ENCODE peak calls at places on chromosome 16, in six cellular contexts. N is stimulated activated CD4-positive, alpha-beta T cell treated with anti-CD3 and anti-CD28 coated beads, Interleukin-4, amount 100 ng/mL, for 1 hour; X is retinal pigment epithelial cell; S is heart right ventricle; O is activated naive CD4-positive, alpha-beta T cell; I is head of caudate nucleus. H is an unnamed sample.

GRCh38 chr16:2150418-2151187 is 2.2 kb downstream of the RAB26 start:
- DNase-seq in N (peak), X (no peak), S (no peak), O (no peak), I (no peak), H (peak)

GRCh38 chr16:3807425-3808123 is 72.9 kb downstream of the CREBBP start:
- DNase-seq in N (no peak), X (no peak), S (no peak), O (no peak), I (no peak), H (no peak)

GRCh38 chr16:66695474-66695934 is 1.0 kb downstream of the CMTM4 start:
- DNase-seq in N (no peak), X (no peak), S (no peak), O (no peak), I (peak), H (no peak)

GRCh38 chr16:73743665-73744496 is 552.7 kb upstream of the PSMD7 start:
- DNase-seq in N (no peak), X (no peak), S (no peak), O (no peak), I (no peak), H (no peak)

GRCh38 chr16:27470567-27471431 is 68.8 kb downstream of the IL21R start:
- DNase-seq in N (no peak), X (no peak), S (no peak), O (no peak), I (no peak), H (no peak)

GRCh38 chr16:29811896-29812665 is at the start of gene PRRT2:
- DNase-seq in N (peak), X (no peak), S (peak), O (no peak), I (peak), H (no peak)

GRCh38 chr16:70601576-70602575 is 44.5 kb upstream of the IL34 start:
- DNase-seq in N (no peak), X (no peak), S (no peak), O (no peak), I (no peak), H (no peak)

GRCh38 chr16:31382485-31383161 is 10.5 kb upstream of the ITGAD start:
- DNase-seq in N (peak), X (no peak), S (peak), O (no peak), I (peak), H (peak)

GRCh38 chr16:54443352-54443751 is 156.8 kb upstream of the IRX3 start:
- DNase-seq in N (no peak), X (no peak), S (no peak), O (no peak), I (no peak), H (no peak)

GRCh38 chr16:75916431-75916830 is 190.1 kb upstream of the CPHXL start:
- DNase-seq in N (no peak), X (no peak), S (no peak), O (no peak), I (no peak), H (no peak)

GRCh38 chr16:74035816-74036215 is 260.8 kb upstream of the PSMD7 start:
- DNase-seq in N (no peak), X (no peak), S (no peak), O (no peak), I (no peak), H (no peak)

GRCh38 chr16:53434436-53435065 is at the start of gene RBL2:
- DNase-seq in N (peak), X (peak), S (peak), O (peak), I (peak), H (no peak)

GRCh38 chr16:4660454-4661007 is 32.8 kb upstream of the NUDT16L1 start:
- DNase-seq in N (peak), X (peak), S (peak), O (no peak), I (peak), H (no peak)

GRCh38 chr16:80200079-80200478 is 340.7 kb upstream of the DYNLRB2 start:
- DNase-seq in N (no peak), X (no peak), S (no peak), O (no peak), I (no peak), H (peak)

GRCh38 chr16:2224183-2224486 is 744 bp downstream of the E4F1 start:
- DNase-seq in N (no peak), X (no peak), S (no peak), O (no peak), I (no peak), H (no peak)

GRCh38 chr16:50213939-50214519 is 52.3 kb upstream of the ADCY7 start:
- DNase-seq in N (no peak), X (no peak), S (no peak), O (no peak), I (no peak), H (no peak)

GRCh38 chr16:12802661-12803060 is 1.0 kb downstream of the CPPED1 start:
- DNase-seq in N (no peak), X (no peak), S (no peak), O (no peak), I (no peak), H (no peak)

GRCh38 chr16:87918866-87919680 is 17.3 kb downstream of the CA5A start:
- DNase-seq in N (no peak), X (no peak), S (peak), O (no peak), I (no peak), H (no peak)

GRCh38 chr16:67166883-67167168 is 2.3 kb downstream of the HSF4 start:
- DNase-seq in N (no peak), X (no peak), S (no peak), O (no peak), I (no peak), H (no peak)

GRCh38 chr16:375212-375611 is 4.9 kb upstream of the MRPL28 start:
- DNase-seq in N (no peak), X (no peak), S (no peak), O (no peak), I (no peak), H (no peak)

GRCh38 chr16:12271006-12271405 is 294.5 kb downstream of the SNX29 start:
- DNase-seq in N (no peak), X (no peak), S (no peak), O (no peak), I (peak), H (no peak)

GRCh38 chr16:6957676-6958075 is 375.0 kb upstream of the RBFOX1 start:
- DNase-seq in N (no peak), X (no peak), S (no peak), O (no peak), I (no peak), H (no peak)

GRCh38 chr16:30069575-30070462 is 4.3 kb downstream of the ALDOA start:
- DNase-seq in N (no peak), X (no peak), S (no peak), O (no peak), I (peak), H (no peak)

GRCh38 chr16:75108792-75109731 is 7.5 kb downstream of the LDHD start:
- DNase-seq in N (peak), X (peak), S (peak), O (no peak), I (peak), H (peak)

GRCh38 chr16:23124315-23124714 is 24.9 kb downstream of the USP31 start:
- DNase-seq in N (no peak), X (no peak), S (no peak), O (no peak), I (peak), H (peak)

GRCh38 chr16:50293041-50293783 is 26.9 kb downstream of the ADCY7 start:
- DNase-seq in N (no peak), X (no peak), S (peak), O (no peak), I (no peak), H (no peak)

GRCh38 chr16:138049-138417 is 440 bp downstream of the NPRL3 start:
- DNase-seq in N (peak), X (no peak), S (peak), O (peak), I (peak), H (no peak)

H was measured in foreskin keratinocyte.